ENCODE peak calls at places on chromosomes 5 and 9, in seven cellular contexts. B is cardiac muscle cell, F is body of pancreas, I is activated gamma-delta T cell treated with Interleukin-2 at 50 U/mL for 16 hours, K is HFF-Myc, C is hypothalamus, H is AG10803. U is an unnamed sample.
A peak's percentile ranks its signal among the peaks of the same experiment; 100 is the strongest.

GRCh38 chr9:34380511-34381315 is 4.0 kb upstream of the MYORG start:
- DNase-seq in B (peak; percentile 83), H (peak; percentile 67), I (peak; percentile 72), K (peak; percentile 21), C (peak; percentile 68), F (peak; percentile 84), U (peak; percentile 97)

GRCh38 chr5:136070486-136071285 is 41.9 kb downstream of the TGFBI start:
- DNase-seq in C (no peak), F (no peak), K (no peak), B (no peak), H (no peak), I (no peak), U (no peak)

GRCh38 chr5:63245271-63245670 is 666.7 kb downstream of the LRRC70 start:
- DNase-seq in C (no peak), B (no peak), F (no peak), H (no peak), I (no peak), K (no peak), U (peak; percentile 22)

GRCh38 chr5:142120247-142120935 is 11.8 kb downstream of the NDFIP1 start:
- DNase-seq in I (no peak), F (no peak), C (no peak), H (no peak), K (no peak), B (no peak), U (no peak)

GRCh38 chr9:32877103-32877502 is 93.8 kb downstream of the TMEM215 start:
- DNase-seq in I (no peak), F (no peak), H (no peak), C (no peak), B (peak; percentile 18), K (no peak), U (no peak)

GRCh38 chr9:86202338-86202882 is 57.0 kb downstream of the C9orf153 start:
- DNase-seq in C (no peak), H (peak; percentile 62), B (peak; percentile 56), I (peak; percentile 14), K (peak; percentile 16), F (peak; percentile 30), U (peak; percentile 79)

GRCh38 chr9:76894198-76894597 is 11.7 kb downstream of the PRUNE2 start:
- DNase-seq in K (no peak), F (no peak), H (no peak), C (no peak), I (no peak), B (no peak), U (no peak)

GRCh38 chr5:140109050-140109817 is 4.7 kb upstream of the PURA start:
- DNase-seq in H (peak; percentile 50), K (no peak), I (no peak), C (no peak), B (no peak), F (peak; percentile 16), U (peak; percentile 49)

GRCh38 chr5:169850407-169850806 is 129.9 kb downstream of the INSYN2B start:
- DNase-seq in B (no peak), K (no peak), C (no peak), H (no peak), F (no peak), I (no peak), U (no peak)

GRCh38 chr5:3598236-3598635 is 2.6 kb downstream of the IRX1 start:
- DNase-seq in I (no peak), B (peak; percentile 40), K (no peak), H (no peak), F (no peak), C (no peak), U (peak; percentile 52)

GRCh38 chr5:139636207-139636792 is 11.8 kb upstream of the CXXC5 start:
- DNase-seq in C (no peak), B (no peak), H (no peak), F (peak; percentile 73), I (peak; percentile 73), K (no peak), U (no peak)

GRCh38 chr5:33049845-33050244 is 338.7 kb downstream of the NPR3 start:
- DNase-seq in F (peak; percentile 8), H (peak; percentile 87), C (no peak), B (no peak), K (peak; percentile 46), I (no peak), U (peak; percentile 88)

GRCh38 chr9:129381481-129381957 is 203.5 kb upstream of the IER5L start:
- DNase-seq in F (no peak), C (no peak), K (no peak), B (no peak), H (no peak), I (no peak), U (no peak)

GRCh38 chr5:95647331-95647659 is 718 bp downstream of the RFESD start:
- DNase-seq in B (no peak), F (no peak), C (no peak), I (no peak), K (no peak), H (no peak), U (no peak)

GRCh38 chr9:1057910-1058309 is 7.8 kb downstream of the DMRT2 start:
- DNase-seq in F (no peak), B (no peak), H (peak; percentile 5), I (no peak), C (peak; percentile 25), K (no peak), U (no peak)

GRCh38 chr5:57834829-57835554 is 352.4 kb upstream of the ACTBL2 start:
- DNase-seq in C (no peak), H (no peak), F (no peak), B (peak; percentile 43), K (no peak), I (no peak), U (peak; percentile 9)

GRCh38 chr5:378976-379742 is 57.6 kb downstream of the AHRR start:
- DNase-seq in H (peak; percentile 60), F (no peak), I (no peak), K (no peak), C (no peak), B (no peak), U (no peak)

GRCh38 chr5:69517763-69518212 is 25.2 kb downstream of the OCLN start:
- DNase-seq in H (no peak), F (peak; percentile 61), I (no peak), K (no peak), B (no peak), C (no peak), U (no peak)

GRCh38 chr9:36597412-36598178 is 24.9 kb downstream of the MELK start:
- DNase-seq in K (no peak), C (no peak), F (peak; percentile 2), B (peak; percentile 9), I (no peak), H (peak; percentile 72), U (peak; percentile 76)

GRCh38 chr5:57680686-57681085 is 198.1 kb upstream of the ACTBL2 start:
- DNase-seq in K (no peak), I (no peak), H (no peak), C (no peak), B (no peak), F (no peak), U (no peak)

GRCh38 chr9:911003-911402 is 65.5 kb upstream of the DMRT3 start:
- DNase-seq in F (no peak), B (peak; percentile 25), C (no peak), H (no peak), K (no peak), I (no peak), U (no peak)

GRCh38 chr5:141476132-141476909 is 555 bp downstream of the PCDHGC3 start:
- DNase-seq in C (peak; percentile 60), I (no peak), H (peak; percentile 75), B (peak; percentile 31), F (peak; percentile 60), K (peak; percentile 50), U (peak; percentile 77)

GRCh38 chr9:114779352-114779845 is 26.4 kb downstream of the TNFSF15 start:
- DNase-seq in I (no peak), H (no peak), F (peak; percentile 91), B (no peak), K (no peak), C (no peak), U (no peak)